ENCODE peak calls at places on chromosomes 5 and 9, in six cellular contexts. One of them, this sample, is unnamed. For H3K4me1, the result is how much of the 10 kb centered on the place peaks cover.

GRCh38 chr5:98839469-98840383 is 66.3 kb downstream of the RGMB start:
- DNase-seq in IMR-90: no peak
- DNase-seq in pancreas: no peak
- DNase-seq in neural progenitor cell: no peak
- DNase-seq in spleen: peak
- DNase-seq in CD8-positive, alpha-beta T cell: no peak
- DNase-seq in this sample: no peak

GRCh38 chr5:142798099-142798768 is 28.1 kb downstream of the ARHGAP26 start:
- DNase-seq in pancreas: no peak
- DNase-seq in neural progenitor cell: no peak
- DNase-seq in IMR-90: no peak
- DNase-seq in spleen: no peak
- DNase-seq in CD8-positive, alpha-beta T cell: peak
- DNase-seq in this sample: no peak

GRCh38 chr9:32251539-32251938 is 132.9 kb upstream of the ACO1 start:
- DNase-seq in pancreas: no peak
- DNase-seq in spleen: no peak
- DNase-seq in CD8-positive, alpha-beta T cell: no peak
- DNase-seq in neural progenitor cell: peak
- DNase-seq in IMR-90: peak
- DNase-seq in this sample: no peak

GRCh38 chr9:125183561-125183960 is 6.0 kb downstream of the PPP6C start:
- DNase-seq in CD8-positive, alpha-beta T cell: no peak
- DNase-seq in neural progenitor cell: no peak
- DNase-seq in IMR-90: no peak
- DNase-seq in pancreas: no peak
- DNase-seq in spleen: no peak
- DNase-seq in this sample: no peak

GRCh38 chr5:124783794-124784193 is 37.4 kb upstream of the ZNF608 start:
- DNase-seq in spleen: no peak
- DNase-seq in neural progenitor cell: no peak
- DNase-seq in IMR-90: peak
- DNase-seq in CD8-positive, alpha-beta T cell: no peak
- DNase-seq in pancreas: no peak
- DNase-seq in this sample: no peak

GRCh38 chr5:54221096-54221495 is 89.3 kb downstream of the ARL15 start:
- DNase-seq in IMR-90: no peak
- DNase-seq in spleen: no peak
- DNase-seq in neural progenitor cell: no peak
- DNase-seq in CD8-positive, alpha-beta T cell: no peak
- DNase-seq in pancreas: no peak
- DNase-seq in this sample: no peak

GRCh38 chr9:89738137-89738932 is 133.5 kb downstream of the GADD45G start:
- DNase-seq in pancreas: no peak
- DNase-seq in spleen: no peak
- DNase-seq in neural progenitor cell: peak
- DNase-seq in CD8-positive, alpha-beta T cell: no peak
- DNase-seq in IMR-90: no peak
- DNase-seq in this sample: no peak

GRCh38 chr5:124342027-124342471 is 404.4 kb downstream of the ZNF608 start:
- DNase-seq in CD8-positive, alpha-beta T cell: no peak
- DNase-seq in pancreas: no peak
- DNase-seq in neural progenitor cell: no peak
- DNase-seq in IMR-90: peak
- DNase-seq in spleen: no peak
- DNase-seq in this sample: no peak

GRCh38 chr5:34826347-34826746 is 12.6 kb upstream of the TTC23L start:
- DNase-seq in IMR-90: peak
- DNase-seq in neural progenitor cell: peak
- DNase-seq in pancreas: no peak
- DNase-seq in CD8-positive, alpha-beta T cell: no peak
- DNase-seq in spleen: no peak
- DNase-seq in this sample: no peak

GRCh38 chr9:18331808-18332209 is 142.1 kb upstream of the ADAMTSL1 start:
- DNase-seq in CD8-positive, alpha-beta T cell: no peak
- DNase-seq in spleen: no peak
- DNase-seq in neural progenitor cell: no peak
- DNase-seq in pancreas: no peak
- DNase-seq in IMR-90: peak
- DNase-seq in this sample: no peak

GRCh38 chr5:10460252-10460906 is 18.7 kb downstream of the ROPN1L start:
- DNase-seq in spleen: peak
- DNase-seq in pancreas: no peak
- DNase-seq in CD8-positive, alpha-beta T cell: no peak
- DNase-seq in neural progenitor cell: no peak
- DNase-seq in IMR-90: no peak
- DNase-seq in this sample: no peak

DNA sequence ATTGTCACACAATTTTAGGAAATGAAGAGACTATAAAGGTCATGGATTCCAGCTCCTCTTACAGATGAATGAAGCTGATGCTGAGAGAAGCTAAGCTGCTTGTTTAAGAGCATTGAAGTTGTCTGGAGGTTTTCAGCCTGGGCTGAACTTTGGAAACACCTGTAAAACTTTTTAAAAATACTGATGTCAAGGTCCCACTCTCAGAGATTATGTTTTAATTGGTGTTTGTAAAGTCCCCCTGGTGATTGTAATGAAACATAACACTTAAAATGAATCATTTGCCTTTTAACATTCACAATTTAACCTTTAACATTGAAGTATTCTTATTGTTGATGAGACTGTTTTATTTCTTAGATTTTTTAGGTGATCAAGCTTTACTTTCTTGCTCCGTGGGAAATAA is 16.4 kb downstream of the RAD23B start:
- DNase-seq in neural progenitor cell: no peak
- DNase-seq in spleen: no peak
- DNase-seq in CD8-positive, alpha-beta T cell: no peak
- DNase-seq in IMR-90: no peak
- DNase-seq in pancreas: no peak
- DNase-seq in this sample: no peak
- H3K27ac ChIP-seq in neural progenitor cell: peak
- H3K27ac ChIP-seq in spleen: no peak
- H3K27ac ChIP-seq in CD8-positive, alpha-beta T cell: no peak
- H3K27ac ChIP-seq in IMR-90: no peak
- H3K27ac ChIP-seq in pancreas: no peak
- H3K27ac ChIP-seq in this sample: no peak

GRCh38 chr5:88545348-88545747 is 276.7 kb upstream of the TMEM161B start:
- DNase-seq in IMR-90: no peak
- DNase-seq in neural progenitor cell: no peak
- DNase-seq in CD8-positive, alpha-beta T cell: no peak
- DNase-seq in pancreas: no peak
- DNase-seq in spleen: no peak
- DNase-seq in this sample: no peak
- H3K4me1 ChIP-seq in IMR-90: under half
- H3K4me1 ChIP-seq in neural progenitor cell: under half
- H3K4me1 ChIP-seq in CD8-positive, alpha-beta T cell: under half
- H3K4me1 ChIP-seq in pancreas: under half
- H3K4me1 ChIP-seq in spleen: under half
- H3K4me1 ChIP-seq in this sample: under half

GRCh38 chr9:109409998-109410397 is 88.1 kb downstream of the PTPN3 start:
- DNase-seq in IMR-90: no peak
- DNase-seq in pancreas: no peak
- DNase-seq in neural progenitor cell: peak
- DNase-seq in CD8-positive, alpha-beta T cell: no peak
- DNase-seq in spleen: no peak
- DNase-seq in this sample: no peak
- TF ChIP-seq CTCF in IMR-90: no peak
- TF ChIP-seq CTCF in pancreas: no peak
- TF ChIP-seq CTCF in neural progenitor cell: peak
- TF ChIP-seq CTCF in CD8-positive, alpha-beta T cell: no peak
- TF ChIP-seq CTCF in spleen: no peak
- TF ChIP-seq CTCF in this sample: no peak

GRCh38 chr5:139341187-139341688 is 416 bp upstream of the PAIP2 start:
- DNase-seq in neural progenitor cell: no peak
- DNase-seq in CD8-positive, alpha-beta T cell: no peak
- DNase-seq in spleen: no peak
- DNase-seq in pancreas: no peak
- DNase-seq in IMR-90: no peak
- DNase-seq in this sample: no peak
- H3K27ac ChIP-seq in neural progenitor cell: no peak
- H3K27ac ChIP-seq in CD8-positive, alpha-beta T cell: peak
- H3K27ac ChIP-seq in spleen: peak
- H3K27ac ChIP-seq in pancreas: peak
- H3K27ac ChIP-seq in IMR-90: peak
- H3K27ac ChIP-seq in this sample: peak

DNA sequence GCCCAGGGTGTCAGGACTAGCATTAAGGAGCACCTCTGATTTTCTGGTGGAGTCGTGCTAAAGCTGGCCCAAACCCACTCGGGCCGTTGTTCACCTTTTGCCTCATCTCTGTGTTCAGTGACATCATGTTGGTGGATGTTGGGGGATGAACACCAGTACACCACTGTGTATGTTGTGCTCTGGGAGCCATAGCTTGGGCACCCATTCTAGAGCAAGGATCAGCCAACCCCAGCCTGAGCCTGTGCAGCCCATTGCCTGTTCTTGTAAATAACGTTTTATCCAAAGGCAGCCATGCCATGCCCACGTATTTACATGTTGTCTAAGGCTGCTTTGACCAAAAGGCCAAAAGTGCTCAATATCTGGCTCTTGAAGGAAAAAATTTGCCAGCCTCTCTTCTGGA is 245.6 kb downstream of the FANCC start:
- DNase-seq in spleen: no peak
- DNase-seq in pancreas: no peak
- DNase-seq in IMR-90: no peak
- DNase-seq in CD8-positive, alpha-beta T cell: no peak
- DNase-seq in neural progenitor cell: no peak
- DNase-seq in this sample: no peak
- H3K4me1 ChIP-seq in spleen: under half
- H3K4me1 ChIP-seq in pancreas: under half
- H3K4me1 ChIP-seq in IMR-90: under half
- H3K4me1 ChIP-seq in CD8-positive, alpha-beta T cell: under half
- H3K4me1 ChIP-seq in neural progenitor cell: under half
- H3K4me1 ChIP-seq in this sample: half or more

DNA sequence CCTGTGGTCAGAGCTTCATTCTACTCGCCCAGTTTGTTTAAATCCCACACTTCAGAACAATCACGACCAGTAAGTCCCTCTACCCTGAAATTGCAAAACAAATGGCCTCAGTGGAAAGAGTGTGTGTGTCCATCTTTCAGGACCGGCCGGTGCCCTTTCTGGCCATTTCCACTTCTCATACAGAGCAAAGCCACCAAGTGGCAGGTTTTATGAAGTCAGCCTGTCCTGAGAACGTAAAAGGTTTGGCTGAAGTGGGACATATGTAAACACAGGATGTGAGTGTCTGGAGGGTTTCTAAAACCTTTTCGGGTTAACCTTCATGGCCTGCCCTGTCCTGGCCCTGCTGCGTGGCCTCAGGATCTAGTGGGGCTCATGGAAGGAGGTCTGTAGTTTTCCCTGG is 24.7 kb downstream of the NXNL2 start:
- DNase-seq in pancreas: no peak
- DNase-seq in CD8-positive, alpha-beta T cell: no peak
- DNase-seq in neural progenitor cell: no peak
- DNase-seq in IMR-90: peak
- DNase-seq in spleen: no peak
- DNase-seq in this sample: no peak
- TF ChIP-seq CTCF in pancreas: no peak
- TF ChIP-seq CTCF in CD8-positive, alpha-beta T cell: no peak
- TF ChIP-seq CTCF in neural progenitor cell: no peak
- TF ChIP-seq CTCF in IMR-90: peak
- TF ChIP-seq CTCF in spleen: no peak
- TF ChIP-seq CTCF in this sample: no peak

GRCh38 chr5:16856531-16856930 is 79.6 kb downstream of the MYO10 start:
- DNase-seq in CD8-positive, alpha-beta T cell: no peak
- DNase-seq in neural progenitor cell: no peak
- DNase-seq in pancreas: no peak
- DNase-seq in spleen: no peak
- DNase-seq in IMR-90: peak
- DNase-seq in this sample: no peak
- H3K27ac ChIP-seq in CD8-positive, alpha-beta T cell: no peak
- H3K27ac ChIP-seq in neural progenitor cell: peak
- H3K27ac ChIP-seq in pancreas: no peak
- H3K27ac ChIP-seq in spleen: no peak
- H3K27ac ChIP-seq in IMR-90: no peak
- H3K27ac ChIP-seq in this sample: peak

GRCh38 chr5:172849636-172850453 is 15.8 kb downstream of the ERGIC1 start:
- DNase-seq in spleen: peak
- DNase-seq in pancreas: no peak
- DNase-seq in CD8-positive, alpha-beta T cell: peak
- DNase-seq in neural progenitor cell: no peak
- DNase-seq in IMR-90: no peak
- DNase-seq in this sample: no peak

GRCh38 chr5:172852490-172853354 is 18.7 kb downstream of the ERGIC1 start:
- DNase-seq in IMR-90: peak
- DNase-seq in CD8-positive, alpha-beta T cell: no peak
- DNase-seq in pancreas: no peak
- DNase-seq in spleen: no peak
- DNase-seq in neural progenitor cell: no peak
- DNase-seq in this sample: no peak

GRCh38 chr5:172853355-172853975 is 19.4 kb downstream of the ERGIC1 start:
- DNase-seq in neural progenitor cell: no peak
- DNase-seq in pancreas: no peak
- DNase-seq in IMR-90: peak
- DNase-seq in spleen: no peak
- DNase-seq in CD8-positive, alpha-beta T cell: no peak
- DNase-seq in this sample: no peak

GRCh38 chr5:172848419-172848818 is 14.4 kb downstream of the ERGIC1 start:
- DNase-seq in CD8-positive, alpha-beta T cell: no peak
- DNase-seq in pancreas: no peak
- DNase-seq in IMR-90: no peak
- DNase-seq in spleen: no peak
- DNase-seq in neural progenitor cell: no peak
- DNase-seq in this sample: no peak

DNA sequence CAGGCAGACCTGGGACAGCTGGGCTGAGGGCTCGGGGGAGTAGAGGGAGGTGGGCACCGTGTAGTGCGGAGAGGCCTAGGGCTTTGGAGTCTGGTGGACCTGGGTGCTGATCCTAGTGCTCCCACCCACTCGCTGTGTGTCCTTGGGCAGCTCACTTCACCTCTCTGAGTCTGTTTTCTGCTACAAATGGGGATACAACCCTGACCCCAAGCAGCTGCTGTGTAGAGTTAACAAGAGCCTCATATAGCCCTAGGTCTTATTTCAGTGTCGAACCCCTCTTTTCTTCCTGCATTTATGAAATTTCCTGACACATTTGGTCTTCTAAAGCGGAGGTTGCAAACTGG is 16.4 kb downstream of the ERGIC1 start:
- DNase-seq in CD8-positive, alpha-beta T cell: no peak
- DNase-seq in pancreas: no peak
- DNase-seq in IMR-90: no peak
- DNase-seq in spleen: no peak
- DNase-seq in neural progenitor cell: no peak
- DNase-seq in this sample: no peak
- H3K4me1 ChIP-seq in CD8-positive, alpha-beta T cell: half or more
- H3K4me1 ChIP-seq in pancreas: under half
- H3K4me1 ChIP-seq in IMR-90: under half
- H3K4me1 ChIP-seq in spleen: half or more
- H3K4me1 ChIP-seq in neural progenitor cell: under half
- H3K4me1 ChIP-seq in this sample: half or more

This sample was measured in esophagus squamous epithelium.